ENCODE peak calls at places on chromosomes 7 and 10, in ten cellular contexts. S is Right ventricle myocardium superior; D is body of pancreas; C is CD8-positive, alpha-beta memory T cell; K is posterior cingulate gyrus; N is lower lobe of right lung; L is right atrium auricular region; W is hepatic stellate cell; X is GOT3; U is RPMI8226. Q is an unnamed sample.

GRCh38 chr7:45686441-45687184 is 112.4 kb downstream of the ADCY1 start:
- DNase-seq in U (no peak), K (no peak), L (peak), C (no peak), D (no peak), X (no peak), N (no peak), W (no peak), S (no peak), Q (peak)

GRCh38 chr10:13803566-13804554 is 217.1 kb downstream of the PRPF18 start:
- DNase-seq in U (no peak), S (no peak), K (no peak), C (no peak), N (no peak), X (no peak), L (no peak), D (no peak), W (peak), Q (no peak)

GRCh38 chr7:86431761-86432160 is 211.9 kb upstream of the GRM3 start:
- DNase-seq in D (no peak), U (no peak), N (no peak), C (no peak), W (no peak), S (no peak), X (no peak), K (no peak), L (no peak), Q (no peak)

GRCh38 chr10:6473430-6473829 is 106.6 kb downstream of the PRKCQ start:
- DNase-seq in D (no peak), L (no peak), W (no peak), U (no peak), N (no peak), S (no peak), K (no peak), C (peak), X (no peak), Q (no peak)

GRCh38 chr7:22726345-22726848 is 603 bp upstream of the IL6 start:
- DNase-seq in N (peak), S (peak), X (no peak), C (no peak), L (peak), W (peak), K (peak), U (peak), D (peak), Q (peak)

GRCh38 chr7:134029-134428 is 58.3 kb upstream of the FAM20C start:
- DNase-seq in N (no peak), D (no peak), X (no peak), U (no peak), C (no peak), L (no peak), S (no peak), W (no peak), K (no peak), Q (no peak)

GRCh38 chr7:107234436-107234835 is 65.6 kb downstream of the HBP1 start:
- DNase-seq in D (no peak), S (no peak), K (peak), L (no peak), X (no peak), N (no peak), U (no peak), W (no peak), C (no peak), Q (no peak)

GRCh38 chr7:107528461-107528860 is 35.3 kb downstream of the COG5 start:
- DNase-seq in C (no peak), X (no peak), K (no peak), D (no peak), N (no peak), W (peak), S (no peak), L (no peak), U (no peak), Q (no peak)

GRCh38 chr7:21916176-21916575 is 29.5 kb downstream of the CDCA7L start:
- DNase-seq in X (no peak), W (no peak), D (no peak), L (no peak), U (no peak), C (no peak), N (no peak), S (no peak), K (no peak), Q (no peak)

GRCh38 chr10:91051834-91052233 is 130.9 kb upstream of the ANKRD1 start:
- DNase-seq in C (no peak), K (peak), W (no peak), S (peak), D (peak), X (no peak), U (no peak), L (peak), N (no peak), Q (peak)

GRCh38 chr7:100681491-100682227 is 8.1 kb downstream of the GNB2 start:
- DNase-seq in U (no peak), X (no peak), L (no peak), W (peak), K (no peak), N (no peak), D (no peak), S (peak), C (no peak), Q (no peak)

Q was measured in posterior vena cava.